ENCODE peak calls at places on chromosome 7, in nine cellular contexts. One of them, this sample, is unnamed.

GRCh38 chr7:114554781-114555537 is 140.3 kb downstream of the FOXP2 start:
- DNase-seq in HepG2: no peak
- DNase-seq in prostate gland: no peak
- DNase-seq in transverse colon: no peak
- DNase-seq in IMR-90: peak; percentile 48
- DNase-seq in gastrocnemius medialis: peak; percentile 28
- DNase-seq in A549: no peak
- DNase-seq in spleen: no peak
- DNase-seq in endothelial cell of umbilical vein: no peak
- DNase-seq in this sample: no peak

GRCh38 chr7:120554960-120555571 is 282.1 kb downstream of the KCND2 start:
- DNase-seq in spleen: no peak
- DNase-seq in IMR-90: peak; percentile 47
- DNase-seq in prostate gland: no peak
- DNase-seq in HepG2: peak; percentile 49
- DNase-seq in gastrocnemius medialis: no peak
- DNase-seq in transverse colon: no peak
- DNase-seq in A549: peak; percentile 7
- DNase-seq in endothelial cell of umbilical vein: peak; percentile 60
- DNase-seq in this sample: no peak

GRCh38 chr7:24910551-24911212 is 69.3 kb downstream of the OSBPL3 start:
- DNase-seq in endothelial cell of umbilical vein: no peak
- DNase-seq in A549: no peak
- DNase-seq in HepG2: no peak
- DNase-seq in transverse colon: no peak
- DNase-seq in gastrocnemius medialis: no peak
- DNase-seq in IMR-90: no peak
- DNase-seq in prostate gland: no peak
- DNase-seq in spleen: no peak
- DNase-seq in this sample: no peak

GRCh38 chr7:54664235-54665228 is 94.5 kb downstream of the SEC61G start:
- DNase-seq in endothelial cell of umbilical vein: peak; percentile 34
- DNase-seq in IMR-90: peak; percentile 2
- DNase-seq in gastrocnemius medialis: no peak
- DNase-seq in prostate gland: peak; percentile 6
- DNase-seq in HepG2: peak; percentile 40
- DNase-seq in A549: peak; percentile 67
- DNase-seq in transverse colon: peak; percentile 72
- DNase-seq in spleen: no peak
- DNase-seq in this sample: peak; percentile 54

GRCh38 chr7:150964593-150965111 is 13.5 kb downstream of the KCNH2 start:
- DNase-seq in HepG2: no peak
- DNase-seq in prostate gland: no peak
- DNase-seq in gastrocnemius medialis: no peak
- DNase-seq in spleen: no peak
- DNase-seq in endothelial cell of umbilical vein: no peak
- DNase-seq in IMR-90: no peak
- DNase-seq in transverse colon: peak; percentile 24
- DNase-seq in A549: peak; percentile 41
- DNase-seq in this sample: no peak

GRCh38 chr7:146146866-146147265 is 30.3 kb downstream of the CNTNAP2 start:
- DNase-seq in HepG2: no peak
- DNase-seq in prostate gland: no peak
- DNase-seq in endothelial cell of umbilical vein: no peak
- DNase-seq in IMR-90: no peak
- DNase-seq in A549: no peak
- DNase-seq in gastrocnemius medialis: no peak
- DNase-seq in spleen: no peak
- DNase-seq in transverse colon: no peak
- DNase-seq in this sample: no peak

GRCh38 chr7:40299097-40299496 is 164.3 kb downstream of the SUGCT start:
- DNase-seq in transverse colon: no peak
- DNase-seq in gastrocnemius medialis: no peak
- DNase-seq in spleen: no peak
- DNase-seq in A549: no peak
- DNase-seq in prostate gland: no peak
- DNase-seq in endothelial cell of umbilical vein: peak; percentile 97
- DNase-seq in IMR-90: peak; percentile 74
- DNase-seq in HepG2: no peak
- DNase-seq in this sample: no peak

GRCh38 chr7:2141656-2142055 is 91.1 kb downstream of the MAD1L1 start:
- DNase-seq in A549: no peak
- DNase-seq in transverse colon: no peak
- DNase-seq in endothelial cell of umbilical vein: no peak
- DNase-seq in IMR-90: no peak
- DNase-seq in prostate gland: no peak
- DNase-seq in gastrocnemius medialis: no peak
- DNase-seq in spleen: no peak
- DNase-seq in HepG2: no peak
- DNase-seq in this sample: no peak

GRCh38 chr7:116340201-116340847 is 130.0 kb downstream of the TES start:
- DNase-seq in spleen: no peak
- DNase-seq in transverse colon: no peak
- DNase-seq in gastrocnemius medialis: no peak
- DNase-seq in endothelial cell of umbilical vein: peak; percentile 90
- DNase-seq in A549: no peak
- DNase-seq in prostate gland: no peak
- DNase-seq in HepG2: no peak
- DNase-seq in IMR-90: no peak
- DNase-seq in this sample: no peak

GRCh38 chr7:31782411-31782991 is 95.5 kb downstream of the PPP1R17 start:
- DNase-seq in IMR-90: peak; percentile 77
- DNase-seq in prostate gland: no peak
- DNase-seq in spleen: no peak
- DNase-seq in HepG2: peak; percentile 47
- DNase-seq in endothelial cell of umbilical vein: peak; percentile 69
- DNase-seq in transverse colon: no peak
- DNase-seq in A549: peak; percentile 67
- DNase-seq in gastrocnemius medialis: no peak
- DNase-seq in this sample: no peak

GRCh38 chr7:116614509-116615285 is 57.3 kb upstream of the MET start:
- DNase-seq in endothelial cell of umbilical vein: peak; percentile 78
- DNase-seq in prostate gland: no peak
- DNase-seq in spleen: no peak
- DNase-seq in transverse colon: no peak
- DNase-seq in IMR-90: no peak
- DNase-seq in HepG2: no peak
- DNase-seq in A549: no peak
- DNase-seq in gastrocnemius medialis: no peak
- DNase-seq in this sample: no peak

GRCh38 chr7:14270099-14270498 is 280.6 kb upstream of the ETV1 start:
- DNase-seq in prostate gland: no peak
- DNase-seq in spleen: no peak
- DNase-seq in IMR-90: no peak
- DNase-seq in A549: no peak
- DNase-seq in transverse colon: no peak
- DNase-seq in endothelial cell of umbilical vein: no peak
- DNase-seq in HepG2: no peak
- DNase-seq in gastrocnemius medialis: no peak
- DNase-seq in this sample: no peak

GRCh38 chr7:150379590-150380379 is 655 bp downstream of the ZNF775 start:
- DNase-seq in IMR-90: no peak
- DNase-seq in endothelial cell of umbilical vein: peak; percentile 41
- DNase-seq in prostate gland: no peak
- DNase-seq in gastrocnemius medialis: no peak
- DNase-seq in A549: peak; percentile 48
- DNase-seq in spleen: no peak
- DNase-seq in HepG2: no peak
- DNase-seq in transverse colon: no peak
- DNase-seq in this sample: no peak

GRCh38 chr7:80037689-80038088 is 96.9 kb upstream of the GNAI1 start:
- DNase-seq in spleen: no peak
- DNase-seq in gastrocnemius medialis: no peak
- DNase-seq in IMR-90: no peak
- DNase-seq in prostate gland: no peak
- DNase-seq in endothelial cell of umbilical vein: no peak
- DNase-seq in A549: no peak
- DNase-seq in HepG2: no peak
- DNase-seq in transverse colon: no peak
- DNase-seq in this sample: no peak

DNA sequence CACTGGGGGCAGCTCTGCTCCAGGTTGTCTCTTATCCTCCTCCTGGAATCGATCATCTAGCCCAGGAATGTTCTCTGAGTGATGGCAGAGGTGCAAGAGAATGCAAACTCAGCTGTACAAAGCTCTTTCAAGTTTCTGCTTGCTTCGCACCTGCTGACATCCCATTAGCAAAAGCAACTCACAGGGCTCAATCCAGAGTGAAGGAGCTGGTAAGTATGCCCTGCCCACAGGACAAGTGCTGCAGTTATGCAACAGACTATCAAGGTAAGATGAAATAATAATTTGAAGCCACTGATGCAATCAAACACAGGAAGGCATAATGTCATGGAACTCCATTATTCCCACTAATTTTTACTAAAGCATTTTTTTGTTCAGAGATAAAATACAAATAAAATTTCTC is 122.2 kb downstream of the GRM3 start:
- DNase-seq in prostate gland: no peak
- DNase-seq in A549: no peak
- DNase-seq in transverse colon: no peak
- DNase-seq in IMR-90: no peak
- DNase-seq in spleen: no peak
- DNase-seq in endothelial cell of umbilical vein: no peak
- DNase-seq in gastrocnemius medialis: no peak
- DNase-seq in HepG2: no peak
- DNase-seq in this sample: no peak
- TF ChIP-seq POLR2A in prostate gland: no peak
- TF ChIP-seq POLR2A in A549: no peak
- TF ChIP-seq POLR2A in transverse colon: no peak
- TF ChIP-seq POLR2A in IMR-90: no peak
- TF ChIP-seq POLR2A in spleen: no peak
- TF ChIP-seq POLR2A in endothelial cell of umbilical vein: no peak
- TF ChIP-seq POLR2A in gastrocnemius medialis: no peak
- TF ChIP-seq POLR2A in HepG2: no peak
- TF ChIP-seq POLR2A in this sample: no peak

GRCh38 chr7:140670343-140670935 is 2.3 kb upstream of the ADCK2 start:
- DNase-seq in IMR-90: no peak
- DNase-seq in A549: no peak
- DNase-seq in endothelial cell of umbilical vein: no peak
- DNase-seq in transverse colon: no peak
- DNase-seq in HepG2: no peak
- DNase-seq in gastrocnemius medialis: no peak
- DNase-seq in spleen: peak; percentile 51
- DNase-seq in prostate gland: no peak
- DNase-seq in this sample: no peak

GRCh38 chr7:140673770-140674155 is 1.0 kb downstream of the ADCK2 start:
- DNase-seq in IMR-90: no peak
- DNase-seq in prostate gland: no peak
- DNase-seq in endothelial cell of umbilical vein: no peak
- DNase-seq in HepG2: no peak
- DNase-seq in A549: no peak
- DNase-seq in spleen: no peak
- DNase-seq in transverse colon: no peak
- DNase-seq in gastrocnemius medialis: no peak
- DNase-seq in this sample: no peak

GRCh38 chr7:140672382-140673062 is at the start of gene ADCK2:
- DNase-seq in HepG2: no peak
- DNase-seq in IMR-90: no peak
- DNase-seq in prostate gland: peak; percentile 59
- DNase-seq in A549: peak; percentile 86
- DNase-seq in transverse colon: peak; percentile 74
- DNase-seq in spleen: peak; percentile 91
- DNase-seq in gastrocnemius medialis: peak; percentile 22
- DNase-seq in endothelial cell of umbilical vein: no peak
- DNase-seq in this sample: peak; percentile 71

GRCh38 chr7:140673063-140673769 is 471 bp downstream of the ADCK2 start:
- DNase-seq in IMR-90: no peak
- DNase-seq in A549: peak; percentile 61
- DNase-seq in endothelial cell of umbilical vein: peak; percentile 28
- DNase-seq in HepG2: no peak
- DNase-seq in spleen: peak; percentile 92
- DNase-seq in transverse colon: peak; percentile 83
- DNase-seq in gastrocnemius medialis: no peak
- DNase-seq in prostate gland: peak; percentile 73
- DNase-seq in this sample: peak; percentile 71

GRCh38 chr7:140671966-140672365 is 779 bp upstream of the ADCK2 start:
- DNase-seq in gastrocnemius medialis: no peak
- DNase-seq in IMR-90: no peak
- DNase-seq in transverse colon: no peak
- DNase-seq in endothelial cell of umbilical vein: no peak
- DNase-seq in spleen: peak; percentile 76
- DNase-seq in prostate gland: no peak
- DNase-seq in HepG2: no peak
- DNase-seq in A549: no peak
- DNase-seq in this sample: no peak
- H3K27ac ChIP-seq in gastrocnemius medialis: no peak overlapping the region
- H3K27ac ChIP-seq in IMR-90: no peak overlapping the region
- H3K27ac ChIP-seq in transverse colon: no peak overlapping the region
- H3K27ac ChIP-seq in endothelial cell of umbilical vein: no peak overlapping the region
- H3K27ac ChIP-seq in spleen: no peak overlapping the region
- H3K27ac ChIP-seq in prostate gland: no peak overlapping the region
- H3K27ac ChIP-seq in HepG2: no peak overlapping the region
- H3K27ac ChIP-seq in A549: no peak overlapping the region
- H3K27ac ChIP-seq in this sample: no peak overlapping the region

GRCh38 chr7:142796501-142797341 is 26.0 kb downstream of the PRSS2 start:
- DNase-seq in prostate gland: no peak
- DNase-seq in IMR-90: no peak
- DNase-seq in A549: no peak
- DNase-seq in HepG2: no peak
- DNase-seq in endothelial cell of umbilical vein: no peak
- DNase-seq in transverse colon: no peak
- DNase-seq in gastrocnemius medialis: no peak
- DNase-seq in spleen: peak; percentile 84
- DNase-seq in this sample: no peak

GRCh38 chr7:142798451-142799438 is 28.0 kb downstream of the PRSS2 start:
- DNase-seq in A549: no peak
- DNase-seq in prostate gland: no peak
- DNase-seq in IMR-90: no peak
- DNase-seq in transverse colon: no peak
- DNase-seq in endothelial cell of umbilical vein: no peak
- DNase-seq in spleen: no peak
- DNase-seq in gastrocnemius medialis: no peak
- DNase-seq in HepG2: no peak
- DNase-seq in this sample: no peak

GRCh38 chr7:142799483-142799882 is 28.7 kb downstream of the PRSS2 start:
- DNase-seq in endothelial cell of umbilical vein: no peak
- DNase-seq in gastrocnemius medialis: no peak
- DNase-seq in HepG2: no peak
- DNase-seq in A549: no peak
- DNase-seq in spleen: no peak
- DNase-seq in prostate gland: no peak
- DNase-seq in IMR-90: no peak
- DNase-seq in transverse colon: no peak
- DNase-seq in this sample: no peak

GRCh38 chr7:142797342-142797798 is 26.6 kb downstream of the PRSS2 start:
- DNase-seq in IMR-90: no peak
- DNase-seq in A549: no peak
- DNase-seq in spleen: peak; percentile 83
- DNase-seq in endothelial cell of umbilical vein: no peak
- DNase-seq in transverse colon: no peak
- DNase-seq in gastrocnemius medialis: no peak
- DNase-seq in HepG2: no peak
- DNase-seq in prostate gland: no peak
- DNase-seq in this sample: no peak

GRCh38 chr7:142797799-142798377 is 27.1 kb downstream of the PRSS2 start:
- DNase-seq in prostate gland: no peak
- DNase-seq in IMR-90: no peak
- DNase-seq in A549: no peak
- DNase-seq in transverse colon: no peak
- DNase-seq in HepG2: no peak
- DNase-seq in spleen: no peak
- DNase-seq in gastrocnemius medialis: no peak
- DNase-seq in endothelial cell of umbilical vein: no peak
- DNase-seq in this sample: no peak
- H3K4me3 ChIP-seq in prostate gland: peak overlapping the region; percentile 25
- H3K4me3 ChIP-seq in IMR-90: no peak overlapping the region
- H3K4me3 ChIP-seq in A549: no peak overlapping the region
- H3K4me3 ChIP-seq in transverse colon: no peak overlapping the region
- H3K4me3 ChIP-seq in HepG2: no peak overlapping the region
- H3K4me3 ChIP-seq in spleen: peak overlapping the region; percentile 33
- H3K4me3 ChIP-seq in gastrocnemius medialis: peak overlapping the region; percentile 70
- H3K4me3 ChIP-seq in endothelial cell of umbilical vein: peak overlapping the region; percentile 76
- H3K4me3 ChIP-seq in this sample: peak overlapping the region; percentile 38

GRCh38 chr7:94374231-94374630 is 20.5 kb upstream of the COL1A2 start:
- DNase-seq in transverse colon: peak; percentile 61
- DNase-seq in IMR-90: peak; percentile 93
- DNase-seq in endothelial cell of umbilical vein: peak; percentile 92
- DNase-seq in prostate gland: no peak
- DNase-seq in HepG2: no peak
- DNase-seq in A549: no peak
- DNase-seq in gastrocnemius medialis: no peak
- DNase-seq in spleen: no peak
- DNase-seq in this sample: peak; percentile 80
- TF ChIP-seq POLR2A in transverse colon: peak; percentile 33
- TF ChIP-seq POLR2A in IMR-90: peak; percentile 90
- TF ChIP-seq POLR2A in endothelial cell of umbilical vein: no peak
- TF ChIP-seq POLR2A in prostate gland: no peak
- TF ChIP-seq POLR2A in HepG2: no peak
- TF ChIP-seq POLR2A in A549: no peak
- TF ChIP-seq POLR2A in gastrocnemius medialis: no peak
- TF ChIP-seq POLR2A in spleen: peak; percentile 7
- TF ChIP-seq POLR2A in this sample: no peak

This sample was measured in ovary.